ENCODE peak calls at places on chromosomes 4 and X, in nine cellular contexts. Z is substantia nigra; H is activated CD4-positive, alpha-beta T cell treated with anti-CD3 and anti-CD28 coated beads, Interleukin-2, amount 10 ng/mL, durations not matched to agents 7 days and 5 days; C is esophagus squamous epithelium; Y is glomerular endothelial cell; O is NCI-H345; G is amniotic stem cell; V is fibroblast of the aortic adventitia; M is NCI-H146. I is an unnamed sample.

GRCh38 chrX:93177930-93178329 is 495.4 kb downstream of the NAP1L3 start:
- DNase-seq in Z (no peak), H (no peak), C (no peak), Y (no peak), O (no peak), G (no peak), V (no peak), M (no peak), I (no peak)

GRCh38 chr4:173680278-173680677 is 150.2 kb upstream of the HAND2 start:
- DNase-seq in Z (no peak), H (no peak), C (no peak), Y (no peak), O (no peak), G (no peak), V (no peak), M (no peak), I (no peak)

GRCh38 chrX:13076176-13076956 is 31.9 kb upstream of the FAM9C start:
- DNase-seq in Z (no peak), H (no peak), C (no peak), Y (no peak), O (no peak), G (no peak), V (no peak), M (no peak), I (no peak)

GRCh38 chrX:19883878-19884277 is 3.5 kb downstream of the SH3KBP1 start:
- DNase-seq in Z (no peak), H (no peak), C (no peak), Y (no peak), O (no peak), G (no peak), V (no peak), M (no peak), I (no peak)

GRCh38 chr4:162732871-162733270 is 433.8 kb downstream of the NAF1 start:
- DNase-seq in Z (no peak), H (no peak), C (no peak), Y (no peak), O (no peak), G (no peak), V (no peak), M (no peak), I (no peak)

GRCh38 chr4:81635747-81636146 is 164.0 kb upstream of the RASGEF1B start:
- DNase-seq in Z (no peak), H (no peak), C (peak; percentile 2), Y (no peak), O (peak; percentile 4), G (no peak), V (no peak), M (peak; percentile 15), I (no peak)

GRCh38 chr4:71113294-71113693 is 119.8 kb downstream of the DCK start:
- DNase-seq in Z (no peak), H (no peak), C (no peak), Y (no peak), O (no peak), G (no peak), V (no peak), M (peak; percentile 7), I (no peak)

GRCh38 chrX:79270401-79270800 is 96.7 kb downstream of the ITM2A start:
- DNase-seq in Z (no peak), H (peak; percentile 74), C (no peak), Y (no peak), O (no peak), G (no peak), V (no peak), M (no peak), I (peak; percentile 45)

GRCh38 chrX:13939741-13940597 is 89.7 kb downstream of the GEMIN8 start:
- DNase-seq in Z (no peak), H (no peak), C (no peak), Y (no peak), O (no peak), G (no peak), V (no peak), M (peak; percentile 31), I (no peak)

I was measured in fibroblast of the conjunctiva.